ENCODE peak calls at places on chromosomes 6 and 20, in eight cellular contexts. One of them, this sample, is unnamed. For H3K36me3, the result is how much of the 10 kb centered on the place peaks cover.

GRCh38 chr20:44594730-44595129 is 12.4 kb downstream of the PKIG start:
- DNase-seq in neural progenitor cell: no peak
- DNase-seq in hepatocyte: no peak
- DNase-seq in heart right ventricle: peak
- DNase-seq in A673: no peak
- DNase-seq in osteoblast: peak
- DNase-seq in heart left ventricle: no peak
- DNase-seq in CD4-positive, CD25-positive, alpha-beta regulatory T cell: no peak
- DNase-seq in this sample: no peak

GRCh38 chr6:7157752-7158616 is 50.2 kb downstream of the RREB1 start:
- DNase-seq in neural progenitor cell: no peak
- DNase-seq in hepatocyte: no peak
- DNase-seq in heart right ventricle: no peak
- DNase-seq in A673: no peak
- DNase-seq in osteoblast: no peak
- DNase-seq in heart left ventricle: no peak
- DNase-seq in CD4-positive, CD25-positive, alpha-beta regulatory T cell: no peak
- DNase-seq in this sample: no peak

GRCh38 chr20:57393321-57394086 is 2.3 kb downstream of the RBM38 start:
- DNase-seq in neural progenitor cell: no peak
- DNase-seq in hepatocyte: no peak
- DNase-seq in heart right ventricle: no peak
- DNase-seq in A673: no peak
- DNase-seq in osteoblast: peak
- DNase-seq in heart left ventricle: peak
- DNase-seq in CD4-positive, CD25-positive, alpha-beta regulatory T cell: no peak
- DNase-seq in this sample: no peak

GRCh38 chr6:37624121-37624520 is 73.6 kb downstream of the MDGA1 start:
- DNase-seq in neural progenitor cell: no peak
- DNase-seq in hepatocyte: no peak
- DNase-seq in heart right ventricle: no peak
- DNase-seq in A673: no peak
- DNase-seq in osteoblast: peak
- DNase-seq in heart left ventricle: no peak
- DNase-seq in CD4-positive, CD25-positive, alpha-beta regulatory T cell: no peak
- DNase-seq in this sample: no peak

GRCh38 chr20:36929290-36929689 is 22.2 kb downstream of the SAMHD1 start:
- DNase-seq in neural progenitor cell: no peak
- DNase-seq in hepatocyte: no peak
- DNase-seq in heart right ventricle: no peak
- DNase-seq in A673: no peak
- DNase-seq in osteoblast: peak
- DNase-seq in heart left ventricle: no peak
- DNase-seq in CD4-positive, CD25-positive, alpha-beta regulatory T cell: no peak
- DNase-seq in this sample: no peak

GRCh38 chr20:62305149-62305764 is 2.5 kb downstream of the ADRM1 start:
- DNase-seq in neural progenitor cell: no peak
- DNase-seq in hepatocyte: no peak
- DNase-seq in heart right ventricle: no peak
- DNase-seq in A673: no peak
- DNase-seq in osteoblast: peak
- DNase-seq in heart left ventricle: no peak
- DNase-seq in CD4-positive, CD25-positive, alpha-beta regulatory T cell: no peak
- DNase-seq in this sample: no peak

GRCh38 chr6:98777762-98778161 is 56.6 kb upstream of the POU3F2 start:
- DNase-seq in neural progenitor cell: no peak
- DNase-seq in hepatocyte: no peak
- DNase-seq in heart right ventricle: no peak
- DNase-seq in A673: no peak
- DNase-seq in osteoblast: no peak
- DNase-seq in heart left ventricle: no peak
- DNase-seq in CD4-positive, CD25-positive, alpha-beta regulatory T cell: peak
- DNase-seq in this sample: no peak

GRCh38 chr6:34000281-34000680 is 145.6 kb downstream of the GRM4 start:
- DNase-seq in neural progenitor cell: no peak
- DNase-seq in hepatocyte: no peak
- DNase-seq in heart right ventricle: no peak
- DNase-seq in A673: no peak
- DNase-seq in osteoblast: no peak
- DNase-seq in heart left ventricle: no peak
- DNase-seq in CD4-positive, CD25-positive, alpha-beta regulatory T cell: no peak
- DNase-seq in this sample: no peak

GRCh38 chr20:56860413-56860812 is 231.3 kb downstream of the TFAP2C start:
- DNase-seq in neural progenitor cell: no peak
- DNase-seq in hepatocyte: no peak
- DNase-seq in heart right ventricle: no peak
- DNase-seq in A673: no peak
- DNase-seq in osteoblast: no peak
- DNase-seq in heart left ventricle: no peak
- DNase-seq in CD4-positive, CD25-positive, alpha-beta regulatory T cell: no peak
- DNase-seq in this sample: no peak

GRCh38 chr6:14178083-14178445 is 60.5 kb downstream of the CD83 start:
- DNase-seq in neural progenitor cell: peak
- DNase-seq in hepatocyte: no peak
- DNase-seq in heart right ventricle: no peak
- DNase-seq in A673: no peak
- DNase-seq in osteoblast: no peak
- DNase-seq in heart left ventricle: no peak
- DNase-seq in CD4-positive, CD25-positive, alpha-beta regulatory T cell: no peak
- DNase-seq in this sample: no peak

GRCh38 chr20:9375221-9375681 is 139.1 kb upstream of the LAMP5 start:
- DNase-seq in neural progenitor cell: peak
- DNase-seq in hepatocyte: no peak
- DNase-seq in heart right ventricle: no peak
- DNase-seq in A673: no peak
- DNase-seq in osteoblast: no peak
- DNase-seq in heart left ventricle: no peak
- DNase-seq in CD4-positive, CD25-positive, alpha-beta regulatory T cell: no peak
- DNase-seq in this sample: no peak

GRCh38 chr20:40670251-40670650 is 18.8 kb downstream of the MAFB start:
- DNase-seq in neural progenitor cell: no peak
- DNase-seq in hepatocyte: no peak
- DNase-seq in heart right ventricle: no peak
- DNase-seq in A673: no peak
- DNase-seq in osteoblast: no peak
- DNase-seq in heart left ventricle: no peak
- DNase-seq in CD4-positive, CD25-positive, alpha-beta regulatory T cell: no peak
- DNase-seq in this sample: no peak

GRCh38 chr20:51541189-51542032 is 1.1 kb downstream of the NFATC2 start:
- DNase-seq in neural progenitor cell: peak
- DNase-seq in hepatocyte: peak
- DNase-seq in heart right ventricle: peak
- DNase-seq in A673: peak
- DNase-seq in osteoblast: peak
- DNase-seq in heart left ventricle: peak
- DNase-seq in CD4-positive, CD25-positive, alpha-beta regulatory T cell: peak
- DNase-seq in this sample: peak

GRCh38 chr6:34094474-34095135 is 51.3 kb downstream of the GRM4 start:
- DNase-seq in neural progenitor cell: no peak
- DNase-seq in hepatocyte: no peak
- DNase-seq in heart right ventricle: no peak
- DNase-seq in A673: no peak
- DNase-seq in osteoblast: no peak
- DNase-seq in heart left ventricle: no peak
- DNase-seq in CD4-positive, CD25-positive, alpha-beta regulatory T cell: no peak
- DNase-seq in this sample: no peak

GRCh38 chr6:4624726-4625125 is 151.5 kb upstream of the CDYL start:
- DNase-seq in neural progenitor cell: no peak
- DNase-seq in hepatocyte: no peak
- DNase-seq in heart right ventricle: no peak
- DNase-seq in A673: no peak
- DNase-seq in osteoblast: no peak
- DNase-seq in heart left ventricle: no peak
- DNase-seq in CD4-positive, CD25-positive, alpha-beta regulatory T cell: no peak
- DNase-seq in this sample: no peak

GRCh38 chr6:146990284-146990683 is 213.9 kb upstream of the STXBP5 start:
- DNase-seq in neural progenitor cell: no peak
- DNase-seq in hepatocyte: no peak
- DNase-seq in heart right ventricle: no peak
- DNase-seq in A673: no peak
- DNase-seq in osteoblast: no peak
- DNase-seq in heart left ventricle: no peak
- DNase-seq in CD4-positive, CD25-positive, alpha-beta regulatory T cell: no peak
- DNase-seq in this sample: no peak

GRCh38 chr20:57124346-57124745 is 142.1 kb downstream of the BMP7 start:
- DNase-seq in neural progenitor cell: no peak
- DNase-seq in hepatocyte: no peak
- DNase-seq in heart right ventricle: no peak
- DNase-seq in A673: no peak
- DNase-seq in osteoblast: no peak
- DNase-seq in heart left ventricle: no peak
- DNase-seq in CD4-positive, CD25-positive, alpha-beta regulatory T cell: no peak
- DNase-seq in this sample: no peak

GRCh38 chr6:33384581-33385020 is 7.0 kb upstream of the KIFC1 start:
- DNase-seq in neural progenitor cell: peak
- DNase-seq in hepatocyte: peak
- DNase-seq in heart right ventricle: no peak
- DNase-seq in A673: peak
- DNase-seq in osteoblast: peak
- DNase-seq in heart left ventricle: no peak
- DNase-seq in CD4-positive, CD25-positive, alpha-beta regulatory T cell: no peak
- DNase-seq in this sample: peak

GRCh38 chr20:7770578-7770977 is 169.7 kb downstream of the HAO1 start:
- DNase-seq in neural progenitor cell: no peak
- DNase-seq in hepatocyte: no peak
- DNase-seq in heart right ventricle: no peak
- DNase-seq in A673: no peak
- DNase-seq in osteoblast: no peak
- DNase-seq in heart left ventricle: peak
- DNase-seq in CD4-positive, CD25-positive, alpha-beta regulatory T cell: no peak
- DNase-seq in this sample: no peak

GRCh38 chr6:9138856-9139426 is 703.6 kb upstream of the SLC35B3 start:
- DNase-seq in neural progenitor cell: no peak
- DNase-seq in hepatocyte: no peak
- DNase-seq in heart right ventricle: no peak
- DNase-seq in A673: peak
- DNase-seq in osteoblast: no peak
- DNase-seq in heart left ventricle: no peak
- DNase-seq in CD4-positive, CD25-positive, alpha-beta regulatory T cell: no peak
- DNase-seq in this sample: no peak

GRCh38 chr6:148885920-148886845 is 139.4 kb downstream of the UST start:
- DNase-seq in neural progenitor cell: peak
- DNase-seq in hepatocyte: no peak
- DNase-seq in heart right ventricle: no peak
- DNase-seq in A673: peak
- DNase-seq in osteoblast: no peak
- DNase-seq in heart left ventricle: no peak
- DNase-seq in CD4-positive, CD25-positive, alpha-beta regulatory T cell: no peak
- DNase-seq in this sample: no peak

DNA sequence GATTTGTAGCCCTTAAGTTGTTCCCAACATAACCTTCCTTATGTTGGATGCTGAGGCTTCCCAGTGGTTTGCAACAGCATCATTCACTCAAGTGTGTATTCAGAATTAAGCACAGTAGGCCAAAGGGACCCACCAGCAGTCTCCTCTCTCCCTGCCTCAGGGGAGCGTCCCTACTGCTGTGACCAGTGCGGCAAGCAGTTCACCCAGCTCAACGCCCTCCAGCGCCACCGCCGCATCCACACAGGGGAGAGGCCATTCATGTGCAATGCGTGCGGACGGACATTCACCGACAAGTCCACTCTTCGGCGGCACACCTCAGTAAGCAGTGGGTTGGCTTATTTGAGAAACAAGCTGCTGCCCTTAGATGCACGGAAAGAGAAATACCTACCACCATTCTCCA is 7.4 kb downstream of the GZF1 start:
- DNase-seq in neural progenitor cell: no peak
- DNase-seq in hepatocyte: no peak
- DNase-seq in heart right ventricle: no peak
- DNase-seq in A673: no peak
- DNase-seq in osteoblast: no peak
- DNase-seq in heart left ventricle: no peak
- DNase-seq in CD4-positive, CD25-positive, alpha-beta regulatory T cell: no peak
- DNase-seq in this sample: no peak
- H3K36me3 ChIP-seq in neural progenitor cell: under half
- H3K36me3 ChIP-seq in hepatocyte: under half
- H3K36me3 ChIP-seq in heart right ventricle: half or more
- H3K36me3 ChIP-seq in A673: half or more
- H3K36me3 ChIP-seq in osteoblast: half or more
- H3K36me3 ChIP-seq in heart left ventricle: under half
- H3K36me3 ChIP-seq in CD4-positive, CD25-positive, alpha-beta regulatory T cell: half or more
- H3K36me3 ChIP-seq in this sample: under half

DNA sequence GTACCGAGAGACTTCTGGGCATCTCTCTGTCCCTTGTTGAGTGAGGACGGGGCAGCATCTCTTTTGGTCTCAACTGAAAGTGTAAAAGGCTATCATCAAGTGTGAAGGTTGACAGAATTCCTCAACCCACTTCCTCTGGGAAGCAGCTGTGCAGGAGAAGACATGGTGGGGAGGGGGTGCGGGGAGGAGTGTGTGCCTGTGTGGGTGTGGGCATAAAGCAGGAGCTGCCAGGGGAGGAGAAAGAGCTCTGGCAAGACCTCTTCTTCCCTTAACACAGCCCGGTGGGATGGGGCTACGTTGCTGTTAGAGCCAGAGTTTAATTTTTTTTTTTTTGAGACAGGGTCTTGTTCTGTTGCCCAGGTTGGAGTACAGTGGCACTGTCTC is 31.8 kb downstream of the CPXM1 start:
- DNase-seq in neural progenitor cell: no peak
- DNase-seq in hepatocyte: no peak
- DNase-seq in heart right ventricle: no peak
- DNase-seq in A673: no peak
- DNase-seq in osteoblast: peak
- DNase-seq in heart left ventricle: no peak
- DNase-seq in CD4-positive, CD25-positive, alpha-beta regulatory T cell: no peak
- DNase-seq in this sample: no peak
- H3K27ac ChIP-seq in neural progenitor cell: no peak
- H3K27ac ChIP-seq in hepatocyte: no peak
- H3K27ac ChIP-seq in heart right ventricle: no peak
- H3K27ac ChIP-seq in A673: no peak
- H3K27ac ChIP-seq in osteoblast: no peak
- H3K27ac ChIP-seq in heart left ventricle: no peak
- H3K27ac ChIP-seq in CD4-positive, CD25-positive, alpha-beta regulatory T cell: no peak
- H3K27ac ChIP-seq in this sample: no peak

DNA sequence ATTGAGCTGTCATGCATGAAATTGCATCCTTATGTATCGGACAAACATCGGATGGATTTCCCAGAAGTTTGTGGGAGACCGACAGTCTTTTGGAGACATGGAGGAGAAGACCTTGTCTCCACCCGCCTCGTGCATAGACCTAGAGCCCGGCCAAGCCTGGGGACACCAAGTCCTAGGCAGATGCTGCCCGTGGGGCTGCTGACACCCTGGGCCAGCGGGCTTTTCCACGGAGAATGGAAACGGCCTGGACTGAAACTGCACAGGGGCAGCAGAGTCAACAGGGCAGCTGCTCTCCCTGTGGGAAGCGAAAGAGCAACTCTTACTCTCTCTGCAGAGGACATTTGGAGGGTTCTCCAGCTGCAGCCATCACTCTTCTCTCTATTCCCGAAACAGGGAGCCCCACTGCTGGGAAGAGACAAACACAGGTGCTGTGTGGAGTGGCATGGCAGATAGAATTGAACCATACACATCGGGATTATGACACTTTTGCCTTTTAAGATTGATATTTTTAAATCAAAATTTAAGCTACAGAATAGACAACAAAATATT is 401.2 kb downstream of the THBS2 start:
- DNase-seq in neural progenitor cell: no peak
- DNase-seq in hepatocyte: no peak
- DNase-seq in heart right ventricle: no peak
- DNase-seq in A673: no peak
- DNase-seq in osteoblast: no peak
- DNase-seq in heart left ventricle: no peak
- DNase-seq in CD4-positive, CD25-positive, alpha-beta regulatory T cell: no peak
- DNase-seq in this sample: no peak
- H3K4me3 ChIP-seq in neural progenitor cell: no peak
- H3K4me3 ChIP-seq in hepatocyte: no peak
- H3K4me3 ChIP-seq in heart right ventricle: peak
- H3K4me3 ChIP-seq in A673: no peak
- H3K4me3 ChIP-seq in osteoblast: peak
- H3K4me3 ChIP-seq in heart left ventricle: no peak
- H3K4me3 ChIP-seq in CD4-positive, CD25-positive, alpha-beta regulatory T cell: no peak
- H3K4me3 ChIP-seq in this sample: no peak

GRCh38 chr20:34437330-34437986 is 74.4 kb downstream of the ITCH start:
- DNase-seq in neural progenitor cell: no peak
- DNase-seq in hepatocyte: no peak
- DNase-seq in heart right ventricle: no peak
- DNase-seq in A673: no peak
- DNase-seq in osteoblast: peak
- DNase-seq in heart left ventricle: no peak
- DNase-seq in CD4-positive, CD25-positive, alpha-beta regulatory T cell: no peak
- DNase-seq in this sample: no peak
- H3K36me3 ChIP-seq in neural progenitor cell: under half
- H3K36me3 ChIP-seq in hepatocyte: under half
- H3K36me3 ChIP-seq in heart right ventricle: half or more
- H3K36me3 ChIP-seq in A673: under half
- H3K36me3 ChIP-seq in osteoblast: under half
- H3K36me3 ChIP-seq in heart left ventricle: under half
- H3K36me3 ChIP-seq in CD4-positive, CD25-positive, alpha-beta regulatory T cell: under half
- H3K36me3 ChIP-seq in this sample: under half

This sample was measured in small intestine.